ENCODE peak calls at places on chromosomes 5 and 9, in ten cellular contexts. One of them, this sample, is unnamed.
A peak's percentile ranks its signal among the peaks of the same experiment; 100 is the strongest.

GRCh38 chr5:31889131-31889561 is 250.2 kb downstream of the PDZD2 start:
- DNase-seq in PC-3: no peak
- DNase-seq in mesenchymal stem cell: no peak
- DNase-seq in neural progenitor cell: peak; percentile 25
- DNase-seq in A549: no peak
- DNase-seq in right lobe of liver: no peak
- DNase-seq in tibial nerve: no peak
- DNase-seq in dorsolateral prefrontal cortex: no peak
- DNase-seq in cardiac muscle cell: no peak
- DNase-seq in GM23248: no peak
- DNase-seq in this sample: no peak

GRCh38 chr5:125274211-125274610 is 527.8 kb upstream of the ZNF608 start:
- DNase-seq in dorsolateral prefrontal cortex: no peak
- DNase-seq in right lobe of liver: no peak
- DNase-seq in mesenchymal stem cell: peak; percentile 22
- DNase-seq in PC-3: no peak
- DNase-seq in A549: no peak
- DNase-seq in tibial nerve: no peak
- DNase-seq in neural progenitor cell: no peak
- DNase-seq in GM23248: no peak
- DNase-seq in cardiac muscle cell: no peak
- DNase-seq in this sample: no peak

GRCh38 chr9:91119147-91119546 is 242.6 kb downstream of the AUH start:
- DNase-seq in cardiac muscle cell: peak; percentile 41
- DNase-seq in mesenchymal stem cell: peak; percentile 73
- DNase-seq in tibial nerve: no peak
- DNase-seq in GM23248: peak; percentile 81
- DNase-seq in neural progenitor cell: no peak
- DNase-seq in dorsolateral prefrontal cortex: no peak
- DNase-seq in right lobe of liver: no peak
- DNase-seq in PC-3: peak; percentile 67
- DNase-seq in A549: no peak
- DNase-seq in this sample: no peak

GRCh38 chr5:112186401-112186990 is 232.6 kb downstream of the EPB41L4A start:
- DNase-seq in A549: peak; percentile 57
- DNase-seq in dorsolateral prefrontal cortex: no peak
- DNase-seq in right lobe of liver: no peak
- DNase-seq in GM23248: peak; percentile 68
- DNase-seq in tibial nerve: peak; percentile 27
- DNase-seq in mesenchymal stem cell: peak; percentile 50
- DNase-seq in PC-3: peak; percentile 66
- DNase-seq in neural progenitor cell: peak; percentile 55
- DNase-seq in cardiac muscle cell: peak; percentile 61
- DNase-seq in this sample: no peak

GRCh38 chr9:93183663-93184438 is at the start of gene WNK2:
- DNase-seq in GM23248: peak; percentile 23
- DNase-seq in PC-3: peak; percentile 63
- DNase-seq in A549: peak; percentile 24
- DNase-seq in cardiac muscle cell: peak; percentile 16
- DNase-seq in mesenchymal stem cell: no peak
- DNase-seq in neural progenitor cell: peak; percentile 77
- DNase-seq in dorsolateral prefrontal cortex: no peak
- DNase-seq in right lobe of liver: no peak
- DNase-seq in tibial nerve: no peak
- DNase-seq in this sample: no peak

GRCh38 chr9:92808726-92809451 is 44.3 kb upstream of the BICD2 start:
- DNase-seq in mesenchymal stem cell: peak; percentile 84
- DNase-seq in tibial nerve: peak; percentile 36
- DNase-seq in A549: peak; percentile 58
- DNase-seq in right lobe of liver: peak; percentile 61
- DNase-seq in PC-3: peak; percentile 62
- DNase-seq in dorsolateral prefrontal cortex: peak; percentile 54
- DNase-seq in cardiac muscle cell: peak; percentile 83
- DNase-seq in neural progenitor cell: peak; percentile 92
- DNase-seq in GM23248: peak; percentile 90
- DNase-seq in this sample: peak; percentile 83

GRCh38 chr5:147789820-147790219 is 7.3 kb upstream of the JAKMIP2 start:
- DNase-seq in A549: no peak
- DNase-seq in GM23248: no peak
- DNase-seq in dorsolateral prefrontal cortex: no peak
- DNase-seq in mesenchymal stem cell: no peak
- DNase-seq in tibial nerve: peak; percentile 13
- DNase-seq in right lobe of liver: no peak
- DNase-seq in cardiac muscle cell: no peak
- DNase-seq in PC-3: no peak
- DNase-seq in neural progenitor cell: no peak
- DNase-seq in this sample: no peak

GRCh38 chr5:145984072-145984471 is 47.7 kb downstream of the SH3RF2 start:
- DNase-seq in dorsolateral prefrontal cortex: no peak
- DNase-seq in mesenchymal stem cell: no peak
- DNase-seq in neural progenitor cell: no peak
- DNase-seq in GM23248: no peak
- DNase-seq in right lobe of liver: no peak
- DNase-seq in cardiac muscle cell: peak; percentile 47
- DNase-seq in tibial nerve: peak; percentile 14
- DNase-seq in A549: no peak
- DNase-seq in PC-3: peak; percentile 30
- DNase-seq in this sample: no peak

DNA sequence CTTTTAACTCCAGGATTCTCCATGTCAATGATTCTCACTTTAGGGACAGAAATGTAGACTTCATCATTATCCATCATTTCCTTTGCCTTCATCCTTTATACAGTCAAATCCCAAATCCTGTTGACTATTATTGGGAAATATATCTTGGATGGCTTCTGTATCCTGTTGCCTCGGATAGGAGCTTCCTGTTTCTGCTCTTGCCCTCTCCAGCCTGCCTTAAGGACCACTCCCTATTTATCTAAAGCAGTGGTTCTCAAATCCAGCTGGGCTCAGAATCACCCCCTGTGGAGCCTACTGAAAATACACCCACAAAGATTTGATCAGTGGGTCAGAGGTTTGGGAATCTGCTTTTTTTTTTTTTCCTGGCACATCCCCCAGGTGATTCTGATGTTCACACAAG is 8.5 kb downstream of the AFAP1L1 start:
- DNase-seq in neural progenitor cell: no peak
- DNase-seq in tibial nerve: no peak
- DNase-seq in A549: no peak
- DNase-seq in mesenchymal stem cell: no peak
- DNase-seq in dorsolateral prefrontal cortex: no peak
- DNase-seq in cardiac muscle cell: no peak
- DNase-seq in right lobe of liver: no peak
- DNase-seq in PC-3: no peak
- DNase-seq in GM23248: no peak
- DNase-seq in this sample: no peak
- H3K27ac ChIP-seq in neural progenitor cell: no peak overlapping the region
- H3K27ac ChIP-seq in tibial nerve: peak overlapping the region; percentile 82
- H3K27ac ChIP-seq in A549: no peak overlapping the region
- H3K27ac ChIP-seq in mesenchymal stem cell: no peak overlapping the region
- H3K27ac ChIP-seq in dorsolateral prefrontal cortex: no peak overlapping the region
- H3K27ac ChIP-seq in cardiac muscle cell: no peak overlapping the region
- H3K27ac ChIP-seq in right lobe of liver: no peak overlapping the region
- H3K27ac ChIP-seq in PC-3: no peak overlapping the region
- H3K27ac ChIP-seq in GM23248: no peak overlapping the region
- H3K27ac ChIP-seq in this sample: no peak overlapping the region

DNA sequence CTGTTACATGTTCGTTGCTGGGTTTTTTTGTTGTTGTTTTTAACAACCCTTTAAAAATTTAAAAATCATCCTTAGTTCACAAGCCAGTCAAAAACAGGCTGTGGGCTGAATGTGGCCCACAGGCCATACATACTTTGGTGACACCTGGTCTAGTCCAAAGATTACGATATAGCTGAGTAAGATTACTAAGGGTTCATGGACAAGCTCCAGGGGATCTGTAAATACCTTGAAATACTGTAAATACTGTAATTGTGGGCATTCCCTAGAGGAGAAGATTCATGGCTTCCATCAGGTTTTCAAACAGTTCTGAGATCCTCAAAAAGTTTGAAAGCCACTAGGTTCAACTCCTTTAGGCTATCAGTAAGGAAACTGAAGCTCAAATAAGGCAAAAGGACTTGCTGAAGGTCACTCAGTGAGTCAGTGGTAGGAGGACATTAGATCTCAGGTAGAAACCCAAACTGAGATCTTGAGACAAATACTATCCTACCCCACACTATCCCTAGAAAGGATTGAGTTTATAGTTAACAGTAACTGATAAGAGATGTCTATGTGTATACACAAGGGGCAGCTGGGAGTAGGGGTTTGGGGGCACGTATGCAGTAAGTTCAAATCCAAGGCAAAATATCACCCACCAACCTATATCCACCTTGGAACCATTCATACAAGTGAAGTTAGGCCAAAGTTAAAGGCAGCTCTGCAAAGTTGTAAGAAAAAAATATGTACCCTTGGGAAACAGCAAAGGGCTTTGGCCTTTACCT is 17.8 kb downstream of the RAB14 start:
- DNase-seq in tibial nerve: no peak
- DNase-seq in dorsolateral prefrontal cortex: no peak
- DNase-seq in GM23248: no peak
- DNase-seq in PC-3: no peak
- DNase-seq in A549: no peak
- DNase-seq in cardiac muscle cell: no peak
- DNase-seq in right lobe of liver: no peak
- DNase-seq in mesenchymal stem cell: no peak
- DNase-seq in neural progenitor cell: no peak
- DNase-seq in this sample: no peak
- H3K27ac ChIP-seq in tibial nerve: no peak overlapping the region
- H3K27ac ChIP-seq in dorsolateral prefrontal cortex: peak overlapping the region; percentile 21
- H3K27ac ChIP-seq in GM23248: peak overlapping the region; percentile 3
- H3K27ac ChIP-seq in PC-3: no peak overlapping the region
- H3K27ac ChIP-seq in A549: no peak overlapping the region
- H3K27ac ChIP-seq in cardiac muscle cell: peak overlapping the region; percentile 78
- H3K27ac ChIP-seq in right lobe of liver: peak overlapping the region; percentile 12
- H3K27ac ChIP-seq in mesenchymal stem cell: peak overlapping the region; percentile 68
- H3K27ac ChIP-seq in neural progenitor cell: no peak overlapping the region
- H3K27ac ChIP-seq in this sample: peak overlapping the region; percentile 26

GRCh38 chr9:137880976-137881530 is 3.5 kb downstream of the CACNA1B start:
- DNase-seq in cardiac muscle cell: no peak
- DNase-seq in PC-3: no peak
- DNase-seq in dorsolateral prefrontal cortex: no peak
- DNase-seq in GM23248: no peak
- DNase-seq in A549: no peak
- DNase-seq in mesenchymal stem cell: no peak
- DNase-seq in tibial nerve: no peak
- DNase-seq in neural progenitor cell: no peak
- DNase-seq in right lobe of liver: no peak
- DNase-seq in this sample: no peak

GRCh38 chr9:137878146-137878941 is 762 bp downstream of the CACNA1B start:
- DNase-seq in right lobe of liver: no peak
- DNase-seq in dorsolateral prefrontal cortex: no peak
- DNase-seq in GM23248: peak; percentile 8
- DNase-seq in neural progenitor cell: peak; percentile 96
- DNase-seq in mesenchymal stem cell: peak; percentile 13
- DNase-seq in tibial nerve: no peak
- DNase-seq in PC-3: no peak
- DNase-seq in A549: no peak
- DNase-seq in cardiac muscle cell: peak; percentile 29
- DNase-seq in this sample: no peak

GRCh38 chr9:137880160-137880975 is 2.8 kb downstream of the CACNA1B start:
- DNase-seq in neural progenitor cell: no peak
- DNase-seq in tibial nerve: no peak
- DNase-seq in mesenchymal stem cell: no peak
- DNase-seq in right lobe of liver: no peak
- DNase-seq in GM23248: no peak
- DNase-seq in cardiac muscle cell: no peak
- DNase-seq in dorsolateral prefrontal cortex: no peak
- DNase-seq in PC-3: no peak
- DNase-seq in A549: no peak
- DNase-seq in this sample: no peak

GRCh38 chr9:137879566-137880150 is 2.1 kb downstream of the CACNA1B start:
- DNase-seq in GM23248: no peak
- DNase-seq in A549: no peak
- DNase-seq in dorsolateral prefrontal cortex: no peak
- DNase-seq in mesenchymal stem cell: no peak
- DNase-seq in PC-3: no peak
- DNase-seq in cardiac muscle cell: no peak
- DNase-seq in neural progenitor cell: no peak
- DNase-seq in tibial nerve: no peak
- DNase-seq in right lobe of liver: no peak
- DNase-seq in this sample: no peak

DNA sequence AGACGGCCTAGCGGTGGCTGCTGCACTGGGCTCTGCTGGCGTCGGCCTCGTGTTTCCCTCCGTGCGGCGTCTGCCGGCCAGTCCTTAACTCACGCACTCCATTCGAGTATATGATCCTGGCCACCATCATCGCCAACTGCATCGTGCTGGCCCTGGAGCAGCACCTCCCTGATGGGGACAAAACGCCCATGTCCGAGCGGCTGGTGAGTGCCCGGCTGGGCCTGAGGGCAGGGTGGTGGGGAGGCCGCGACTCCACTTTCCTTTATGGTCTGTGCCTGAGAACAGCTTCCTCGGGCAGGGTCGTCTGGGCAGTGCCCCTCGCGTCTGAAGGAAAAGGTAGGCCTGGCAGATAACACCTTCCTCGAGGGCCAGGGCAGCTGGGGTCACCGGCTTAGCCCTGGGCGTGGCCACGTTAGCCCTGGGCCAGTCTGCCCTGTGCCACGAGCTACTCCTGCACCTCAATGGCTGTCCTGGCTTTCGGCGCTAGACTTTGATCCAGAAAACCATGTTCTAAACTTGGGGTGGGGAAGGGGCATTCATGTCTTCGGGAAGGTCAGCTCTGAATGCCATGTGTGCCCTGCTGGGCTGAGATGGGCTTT is 1.5 kb downstream of the CACNA1B start:
- DNase-seq in tibial nerve: no peak
- DNase-seq in right lobe of liver: no peak
- DNase-seq in cardiac muscle cell: no peak
- DNase-seq in GM23248: no peak
- DNase-seq in mesenchymal stem cell: no peak
- DNase-seq in dorsolateral prefrontal cortex: no peak
- DNase-seq in neural progenitor cell: no peak
- DNase-seq in A549: no peak
- DNase-seq in PC-3: no peak
- DNase-seq in this sample: no peak
- H3K27ac ChIP-seq in tibial nerve: no peak overlapping the region
- H3K27ac ChIP-seq in right lobe of liver: no peak overlapping the region
- H3K27ac ChIP-seq in cardiac muscle cell: no peak overlapping the region
- H3K27ac ChIP-seq in GM23248: no peak overlapping the region
- H3K27ac ChIP-seq in mesenchymal stem cell: no peak overlapping the region
- H3K27ac ChIP-seq in dorsolateral prefrontal cortex: peak overlapping the region; percentile 59
- H3K27ac ChIP-seq in neural progenitor cell: no peak overlapping the region
- H3K27ac ChIP-seq in A549: no peak overlapping the region
- H3K27ac ChIP-seq in PC-3: no peak overlapping the region
- H3K27ac ChIP-seq in this sample: no peak overlapping the region

GRCh38 chr5:116377276-116378006 is 197.2 kb downstream of the SEMA6A start:
- DNase-seq in dorsolateral prefrontal cortex: no peak
- DNase-seq in cardiac muscle cell: no peak
- DNase-seq in GM23248: no peak
- DNase-seq in neural progenitor cell: no peak
- DNase-seq in PC-3: no peak
- DNase-seq in mesenchymal stem cell: no peak
- DNase-seq in A549: no peak
- DNase-seq in tibial nerve: no peak
- DNase-seq in right lobe of liver: no peak
- DNase-seq in this sample: no peak

GRCh38 chr5:116372931-116373597 is 201.6 kb downstream of the SEMA6A start:
- DNase-seq in A549: no peak
- DNase-seq in tibial nerve: no peak
- DNase-seq in neural progenitor cell: no peak
- DNase-seq in GM23248: no peak
- DNase-seq in dorsolateral prefrontal cortex: no peak
- DNase-seq in PC-3: no peak
- DNase-seq in cardiac muscle cell: no peak
- DNase-seq in right lobe of liver: no peak
- DNase-seq in mesenchymal stem cell: no peak
- DNase-seq in this sample: no peak

GRCh38 chr5:116374434-116374852 is 200.2 kb downstream of the SEMA6A start:
- DNase-seq in A549: no peak
- DNase-seq in mesenchymal stem cell: no peak
- DNase-seq in cardiac muscle cell: no peak
- DNase-seq in tibial nerve: no peak
- DNase-seq in PC-3: no peak
- DNase-seq in GM23248: no peak
- DNase-seq in neural progenitor cell: no peak
- DNase-seq in right lobe of liver: no peak
- DNase-seq in dorsolateral prefrontal cortex: no peak
- DNase-seq in this sample: no peak

GRCh38 chr5:116378007-116378831 is 196.4 kb downstream of the SEMA6A start:
- DNase-seq in tibial nerve: no peak
- DNase-seq in dorsolateral prefrontal cortex: no peak
- DNase-seq in mesenchymal stem cell: no peak
- DNase-seq in GM23248: no peak
- DNase-seq in A549: no peak
- DNase-seq in PC-3: no peak
- DNase-seq in cardiac muscle cell: no peak
- DNase-seq in right lobe of liver: no peak
- DNase-seq in neural progenitor cell: no peak
- DNase-seq in this sample: no peak

DNA sequence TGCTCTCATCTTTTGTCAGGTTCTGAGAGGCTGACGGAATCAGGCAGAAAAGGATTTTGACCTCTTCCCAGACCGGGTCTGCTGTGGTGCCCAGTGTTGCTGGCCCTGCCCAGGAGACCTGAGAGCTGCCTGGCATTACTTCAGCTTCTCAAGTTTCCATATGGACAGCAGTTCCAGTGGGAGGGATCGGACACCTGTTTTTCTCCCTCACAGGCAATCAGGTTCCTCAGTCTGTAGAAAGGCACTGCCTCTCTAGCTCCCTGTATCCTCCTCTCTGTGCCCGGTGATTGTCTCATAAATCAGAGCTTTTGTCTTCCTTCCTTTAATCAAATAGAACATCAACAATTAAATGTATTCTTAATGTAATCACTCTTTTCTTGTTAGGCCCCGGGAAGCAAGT is 198.7 kb downstream of the SEMA6A start:
- DNase-seq in cardiac muscle cell: no peak
- DNase-seq in tibial nerve: no peak
- DNase-seq in right lobe of liver: no peak
- DNase-seq in dorsolateral prefrontal cortex: no peak
- DNase-seq in GM23248: no peak
- DNase-seq in mesenchymal stem cell: no peak
- DNase-seq in neural progenitor cell: no peak
- DNase-seq in PC-3: no peak
- DNase-seq in A549: no peak
- DNase-seq in this sample: no peak
- H3K27ac ChIP-seq in cardiac muscle cell: no peak overlapping the region
- H3K27ac ChIP-seq in tibial nerve: no peak overlapping the region
- H3K27ac ChIP-seq in right lobe of liver: no peak overlapping the region
- H3K27ac ChIP-seq in dorsolateral prefrontal cortex: no peak overlapping the region
- H3K27ac ChIP-seq in GM23248: no peak overlapping the region
- H3K27ac ChIP-seq in mesenchymal stem cell: no peak overlapping the region
- H3K27ac ChIP-seq in neural progenitor cell: no peak overlapping the region
- H3K27ac ChIP-seq in PC-3: no peak overlapping the region
- H3K27ac ChIP-seq in A549: no peak overlapping the region
- H3K27ac ChIP-seq in this sample: no peak overlapping the region

This sample was measured in sigmoid colon.